ENCODE peak calls at places on chromosomes 16 and 17, in six cellular contexts. A is breast epithelium, Y is uterus, L is body of pancreas, G is IMR-90, W is ovary. T is an unnamed sample.

GRCh38 chr17:78223765-78224164 is 7.7 kb upstream of the TMEM235 start:
- DNase-seq in W (no peak), Y (no peak), G (no peak), A (no peak), L (no peak), T (no peak)

GRCh38 chr17:35254107-35254802 is 11.4 kb downstream of the SLFN5 start:
- DNase-seq in A (no peak), L (peak; percentile 66), Y (peak; percentile 84), W (no peak), G (peak; percentile 97), T (peak; percentile 42)

GRCh38 chr17:75159196-75160031 is 5.1 kb upstream of the JPT1 start:
- DNase-seq in W (no peak), L (no peak), G (peak; percentile 78), A (no peak), Y (no peak), T (peak; percentile 3)

GRCh38 chr17:16935786-16936185 is 36.1 kb downstream of the TNFRSF13B start:
- DNase-seq in W (no peak), L (peak; percentile 5), G (no peak), Y (no peak), A (peak; percentile 46), T (peak; percentile 13)

GRCh38 chr16:4800290-4801041 is 2.0 kb downstream of the ROGDI start:
- DNase-seq in A (no peak), L (peak; percentile 77), Y (no peak), W (peak; percentile 49), G (no peak), T (peak; percentile 71)

GRCh38 chr16:57668259-57668563 is at the start of gene ADGRG3:
- DNase-seq in Y (no peak), A (no peak), W (no peak), G (no peak), L (no peak), T (no peak)

GRCh38 chr16:702341-702740 is 3.3 kb downstream of the FBXL16 start:
- DNase-seq in Y (no peak), W (no peak), L (no peak), G (no peak), A (no peak), T (no peak)

GRCh38 chr16:17668411-17668810 is 197.7 kb upstream of the XYLT1 start:
- DNase-seq in A (no peak), W (no peak), L (no peak), G (no peak), Y (no peak), T (no peak)

GRCh38 chr16:70685938-70686375 is at the start of gene MTSS2:
- DNase-seq in G (peak; percentile 85), W (peak; percentile 91), Y (peak; percentile 90), A (peak; percentile 84), L (peak; percentile 77), T (peak; percentile 90)

GRCh38 chr16:27285676-27286196 is 17.2 kb upstream of the NSMCE1 start:
- DNase-seq in A (no peak), W (no peak), Y (peak; percentile 21), L (no peak), G (no peak), T (no peak)

GRCh38 chr17:68295086-68295485 is 3.8 kb downstream of the ARSG start:
- DNase-seq in A (no peak), G (no peak), Y (no peak), W (no peak), L (no peak), T (no peak)

GRCh38 chr17:76866774-76867577 is 1.2 kb upstream of the MGAT5B start:
- DNase-seq in G (peak; percentile 60), W (no peak), Y (no peak), L (no peak), A (no peak), T (no peak)

GRCh38 chr16:23835390-23836077 is at the start of gene PRKCB:
- DNase-seq in G (peak; percentile 14), A (no peak), Y (peak; percentile 70), W (peak; percentile 46), L (peak; percentile 20), T (peak; percentile 70)

GRCh38 chr17:49992191-49992932 is 2.7 kb downstream of the DLX3 start:
- DNase-seq in L (no peak), Y (no peak), G (no peak), W (no peak), A (no peak), T (no peak)

GRCh38 chr17:77227461-77228223 is 86.9 kb downstream of the SEC14L1 start:
- DNase-seq in A (no peak), G (no peak), L (no peak), Y (peak; percentile 53), W (no peak), T (no peak)

GRCh38 chr16:20099375-20099774 is 25.7 kb upstream of the GPR139 start:
- DNase-seq in G (no peak), Y (no peak), W (no peak), A (no peak), L (no peak), T (no peak)

GRCh38 chr17:46764709-46765401 is 53.6 kb downstream of the WNT3 start:
- DNase-seq in G (peak; percentile 86), A (no peak), Y (no peak), L (peak; percentile 59), W (no peak), T (no peak)

GRCh38 chr17:75900691-75901533 is 3.8 kb downstream of the MRPL38 start:
- DNase-seq in L (no peak), G (no peak), W (no peak), A (no peak), Y (no peak), T (no peak)

GRCh38 chr16:15607700-15608396 is 35.1 kb downstream of the MARF1 start:
- DNase-seq in A (no peak), W (peak; percentile 63), L (no peak), G (peak; percentile 82), Y (no peak), T (peak; percentile 76)

GRCh38 chr17:58710948-58711552 is 18.6 kb downstream of the RAD51C start:
- DNase-seq in W (no peak), G (peak; percentile 69), A (no peak), Y (peak; percentile 21), L (peak; percentile 40), T (peak; percentile 52)

GRCh38 chr16:67311607-67312449 is 14.7 kb downstream of the KCTD19 start:
- DNase-seq in Y (peak; percentile 77), A (no peak), L (no peak), W (no peak), G (peak; percentile 100), T (no peak)

GRCh38 chr17:32933881-32934280 is 5.9 kb downstream of the TMEM98 start:
- DNase-seq in W (no peak), L (no peak), G (peak; percentile 18), A (no peak), Y (no peak), T (no peak)

GRCh38 chr17:34840758-34841157 is 120.5 kb downstream of the CCT6B start:
- DNase-seq in Y (no peak), L (no peak), G (no peak), A (no peak), W (no peak), T (no peak)

DNA sequence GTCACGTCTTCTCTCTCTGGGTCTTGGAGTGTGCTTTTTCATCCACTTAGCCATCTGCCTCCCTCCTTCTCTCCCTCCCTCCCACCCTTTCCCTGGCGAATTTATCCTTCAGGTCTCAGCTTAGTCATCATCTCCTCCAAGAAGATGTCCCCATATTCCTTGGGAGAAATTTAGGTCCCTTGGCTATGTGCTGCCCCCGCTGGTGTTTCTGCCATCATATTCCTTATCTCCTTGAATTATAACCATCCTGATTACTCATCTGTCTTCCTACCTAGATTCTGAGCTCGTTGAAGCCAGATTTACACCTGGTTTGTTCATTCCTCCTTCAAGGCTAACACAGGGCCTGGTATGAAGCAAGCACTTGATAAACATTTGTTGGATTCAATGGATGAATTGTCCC is 5.0 kb downstream of the SEZ6L2 start:
- DNase-seq in W (no peak), Y (no peak), A (no peak), L (no peak), G (no peak), T (no peak)
- TF ChIP-seq POLR2A in W (no peak), Y (no peak), A (no peak), L (no peak), G (no peak), T (no peak)

DNA sequence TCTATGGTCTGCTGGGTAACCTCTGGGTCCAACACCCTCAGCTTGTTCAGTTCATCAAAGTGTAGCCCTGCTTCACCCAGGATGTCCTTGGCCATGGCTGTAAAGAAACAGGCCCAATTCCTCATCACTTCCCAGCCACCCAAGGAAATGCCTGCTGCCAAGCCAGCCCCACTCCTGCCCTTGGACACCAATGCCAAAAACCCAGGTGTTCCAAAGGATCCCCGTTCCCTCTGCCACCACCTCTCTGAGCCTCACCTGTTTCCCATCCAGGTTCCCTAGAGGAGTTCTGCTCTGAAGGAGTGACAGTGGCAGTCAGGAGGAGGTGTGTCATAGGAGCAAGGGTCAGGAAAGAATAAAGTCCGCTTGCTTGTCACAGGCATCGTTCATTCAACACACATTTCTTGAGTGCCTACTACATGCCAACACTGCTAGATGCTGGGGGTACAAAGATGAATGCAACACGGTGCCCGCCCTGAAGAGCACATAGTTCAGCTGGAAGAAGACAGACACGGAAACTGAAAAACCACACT is 3.3 kb downstream of the IFT20 start:
- DNase-seq in W (no peak), A (no peak), L (peak; percentile 39), Y (no peak), G (no peak), T (no peak)
- H3K36me3 ChIP-seq in W (no peaks in the 10 kb centered on the region), A (peaks cover 5% of the 10 kb centered on the region), L (peaks cover 4% of the 10 kb centered on the region), Y (no peaks in the 10 kb centered on the region), G (peaks cover 32% of the 10 kb centered on the region), T (peaks cover 26% of the 10 kb centered on the region)

DNA sequence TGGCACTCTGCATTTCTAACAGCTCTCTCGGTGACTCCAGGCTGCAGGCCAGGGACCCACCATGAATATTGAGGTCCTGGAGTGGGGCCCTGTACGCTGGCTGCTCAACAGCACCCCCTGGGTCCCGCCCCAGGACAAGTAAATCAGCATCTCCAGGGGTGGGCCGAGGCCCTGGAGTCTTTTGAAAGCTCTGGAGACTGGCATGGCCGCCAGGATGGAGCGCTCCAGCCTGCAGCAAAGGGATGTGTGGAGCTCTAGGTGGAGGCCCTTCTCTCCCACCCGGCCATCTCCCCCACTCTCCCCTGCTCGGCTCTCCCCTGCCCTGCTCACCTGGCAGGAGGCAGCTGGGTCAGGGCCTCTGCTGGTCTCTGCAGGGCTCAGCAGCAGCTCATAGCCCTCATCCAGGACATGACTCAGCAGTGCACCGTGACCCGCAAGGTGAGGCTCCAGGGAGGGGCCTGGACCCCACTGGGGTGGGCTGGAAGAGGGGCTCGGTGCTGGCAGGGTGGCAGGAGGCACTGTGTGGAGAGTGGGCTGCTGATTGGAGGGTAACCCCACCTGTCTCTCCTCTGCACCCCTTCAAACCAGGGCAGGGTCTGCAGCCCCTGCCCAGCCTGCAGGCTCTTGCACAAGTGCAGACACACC is 16.6 kb downstream of the SGSH start:
- DNase-seq in L (no peak), Y (no peak), A (no peak), G (no peak), W (no peak), T (no peak)
- TF ChIP-seq CTCF in L (no peak), Y (no peak), A (no peak), G (no peak), W (no peak), T (no peak)

DNA sequence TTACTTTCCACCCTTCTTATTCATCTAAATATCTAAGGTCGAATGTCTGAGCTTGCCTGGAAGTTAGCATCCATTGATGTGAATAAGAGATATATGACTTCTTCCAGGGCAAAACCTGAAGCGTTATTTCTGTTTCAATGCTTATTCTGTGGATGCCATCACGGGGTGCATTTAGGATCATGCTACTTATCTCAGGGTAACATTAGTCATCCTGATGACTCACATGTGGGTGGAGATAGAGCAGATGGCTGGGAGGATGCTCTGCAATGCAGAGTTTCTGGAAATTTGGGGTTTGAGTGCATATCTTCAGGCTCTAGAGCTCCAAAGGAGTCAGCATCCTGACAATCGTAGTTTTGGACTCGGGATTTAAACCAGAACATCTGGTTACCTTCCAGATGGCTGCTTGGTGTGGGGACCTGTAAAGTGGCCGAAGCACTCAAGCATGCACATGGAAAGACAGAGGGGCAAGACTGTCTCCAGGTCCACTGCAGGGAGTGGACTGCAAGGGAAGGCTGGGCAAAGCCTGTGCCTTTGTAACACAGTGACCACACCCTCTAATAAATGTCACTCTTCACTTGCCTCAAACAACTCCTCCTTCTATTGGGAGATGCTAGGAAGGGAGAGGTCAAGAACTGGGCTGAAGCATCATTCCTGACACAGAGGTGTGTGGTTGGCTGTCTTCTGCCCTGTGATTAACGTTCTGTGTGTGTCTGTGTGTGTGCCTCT is 175.2 kb upstream of the SALL1 start:
- DNase-seq in L (no peak), Y (peak; percentile 65), G (peak; percentile 87), A (no peak), W (no peak), T (no peak)
- TF ChIP-seq POLR2A in L (no peak), Y (no peak), G (no peak), A (no peak), W (no peak), T (no peak)